ENCODE peak calls at places on chromosomes 5 and 9, in five cellular contexts. E, I, O, Y and Z are unnamed samples. For H3K36me3, the result is how much of the 10 kb centered on the place peaks cover.

GRCh38 chr9:125106285-125106893 is 36.9 kb downstream of the SCAI start:
- DNase-seq in E (no peak), I (no peak), O (no peak), Y (no peak), Z (no peak)

GRCh38 chr9:124779368-124780059 is 2.6 kb downstream of the OLFML2A start:
- DNase-seq in E (peak), I (peak), O (no peak), Y (no peak), Z (peak)

GRCh38 chr5:15757103-15757502 is 257.1 kb downstream of the FBXL7 start:
- DNase-seq in E (no peak), I (no peak), O (no peak), Y (no peak), Z (no peak)

GRCh38 chr5:43075319-43076293 is 35.5 kb upstream of the ANXA2R start:
- DNase-seq in E (no peak), I (no peak), O (no peak), Y (no peak), Z (no peak)

GRCh38 chr9:126605792-126606482 is 7.8 kb upstream of the LMX1B start:
- DNase-seq in E (no peak), I (no peak), O (no peak), Y (peak), Z (no peak)

GRCh38 chr9:86828631-86829030 is 118.7 kb downstream of the GAS1 start:
- DNase-seq in E (no peak), I (no peak), O (no peak), Y (no peak), Z (no peak)

GRCh38 chr5:118956727-118957126 is 31.6 kb downstream of the DTWD2 start:
- DNase-seq in E (no peak), I (no peak), O (no peak), Y (no peak), Z (no peak)

GRCh38 chr5:137146402-137146889 is 352.7 kb downstream of the SPOCK1 start:
- DNase-seq in E (no peak), I (no peak), O (peak), Y (peak), Z (peak)

GRCh38 chr9:38215465-38215864 is 146.4 kb upstream of the SHB start:
- DNase-seq in E (no peak), I (no peak), O (no peak), Y (no peak), Z (no peak)

GRCh38 chr5:41427505-41427904 is 82.9 kb downstream of the PLCXD3 start:
- DNase-seq in E (no peak), I (no peak), O (no peak), Y (no peak), Z (no peak)

GRCh38 chr5:174320051-174320450 is 274.5 kb downstream of the NSG2 start:
- DNase-seq in E (no peak), I (no peak), O (no peak), Y (no peak), Z (no peak)

GRCh38 chr9:115415450-115415849 is 297.5 kb upstream of the TNC start:
- DNase-seq in E (no peak), I (no peak), O (no peak), Y (no peak), Z (no peak)

GRCh38 chr9:89579741-89580395 is 24.9 kb upstream of the GADD45G start:
- DNase-seq in E (no peak), I (no peak), O (no peak), Y (no peak), Z (no peak)

GRCh38 chr9:35627575-35627974 is 9.4 kb upstream of the CD72 start:
- DNase-seq in E (no peak), I (no peak), O (no peak), Y (no peak), Z (no peak)

GRCh38 chr5:16431482-16431881 is 34.1 kb downstream of the ZNF622 start:
- DNase-seq in E (no peak), I (no peak), O (no peak), Y (no peak), Z (no peak)

GRCh38 chr9:7549261-7549660 is 250.3 kb downstream of the DMAC1 start:
- DNase-seq in E (no peak), I (no peak), O (no peak), Y (no peak), Z (no peak)

GRCh38 chr9:93667627-93668026 is 91.2 kb downstream of the PHF2 start:
- DNase-seq in E (peak), I (no peak), O (no peak), Y (no peak), Z (peak)

GRCh38 chr9:95363051-95363841 is 45.7 kb upstream of the FANCC start:
- DNase-seq in E (no peak), I (no peak), O (no peak), Y (no peak), Z (no peak)

GRCh38 chr5:96876292-96876850 is at the start of gene ERAP2:
- DNase-seq in E (no peak), I (peak), O (no peak), Y (no peak), Z (no peak)

GRCh38 chr5:15787676-15788075 is 287.7 kb downstream of the FBXL7 start:
- DNase-seq in E (no peak), I (no peak), O (no peak), Y (no peak), Z (no peak)

GRCh38 chr9:129166962-129167557 is 11.0 kb downstream of the IER5L start:
- DNase-seq in E (peak), I (peak), O (peak), Y (peak), Z (peak)

GRCh38 chr9:83280790-83281189 is 217.8 kb upstream of the RASEF start:
- DNase-seq in E (no peak), I (no peak), O (no peak), Y (no peak), Z (no peak)

GRCh38 chr9:128218172-128218517 is 15.0 kb downstream of the DNM1 start:
- DNase-seq in E (no peak), I (no peak), O (no peak), Y (no peak), Z (no peak)

GRCh38 chr5:168646335-168646734 is 67.2 kb upstream of the PANK3 start:
- DNase-seq in E (no peak), I (no peak), O (no peak), Y (no peak), Z (no peak)

GRCh38 chr5:74173260-74173659 is 467.3 kb downstream of the ENC1 start:
- DNase-seq in E (no peak), I (no peak), O (no peak), Y (no peak), Z (no peak)

GRCh38 chr9:130053504-130054427 is at the start of gene GPR107:
- DNase-seq in E (peak), I (peak), O (peak), Y (peak), Z (peak)

GRCh38 chr9:92360083-92360482 is 34.3 kb downstream of the CENPP start:
- DNase-seq in E (no peak), I (no peak), O (no peak), Y (no peak), Z (no peak)

GRCh38 chr9:114902773-114903589 is 27.4 kb downstream of the TNFSF8 start:
- DNase-seq in E (no peak), I (no peak), O (no peak), Y (no peak), Z (no peak)

GRCh38 chr9:7303932-7304331 is 495.6 kb downstream of the DMAC1 start:
- DNase-seq in E (no peak), I (no peak), O (no peak), Y (no peak), Z (no peak)

GRCh38 chr9:93134018-93134739 is at the start of gene NINJ1:
- DNase-seq in E (peak), I (peak), O (peak), Y (peak), Z (peak)

GRCh38 chr5:73299017-73299630 is 126.1 kb downstream of the TMEM174 start:
- DNase-seq in E (no peak), I (no peak), O (no peak), Y (no peak), Z (no peak)

GRCh38 chr5:148831590-148832565 is 5.5 kb downstream of the ADRB2 start:
- DNase-seq in E (no peak), I (no peak), O (no peak), Y (no peak), Z (peak)

GRCh38 chr5:105684799-105685198 is 1985.9 kb downstream of the EFNA5 start:
- DNase-seq in E (no peak), I (no peak), O (no peak), Y (no peak), Z (no peak)

GRCh38 chr9:70493046-70493445 is 78.6 kb upstream of the KLF9 start:
- DNase-seq in E (no peak), I (no peak), O (no peak), Y (no peak), Z (no peak)

GRCh38 chr9:95092321-95093072 is 225.0 kb downstream of the FANCC start:
- DNase-seq in E (no peak), I (no peak), O (peak), Y (no peak), Z (peak)

GRCh38 chr5:54514841-54515432 is 2.6 kb upstream of the SNX18 start:
- DNase-seq in E (no peak), I (no peak), O (no peak), Y (no peak), Z (no peak)

GRCh38 chr5:33258553-33258952 is 182.2 kb upstream of the TARS1 start:
- DNase-seq in E (no peak), I (no peak), O (no peak), Y (no peak), Z (no peak)
- H3K36me3 ChIP-seq in E (under half), I (under half), O (under half), Y (under half), Z (under half)

GRCh38 chr9:133737774-133738038 is 446 bp downstream of the SARDH start:
- DNase-seq in E (no peak), I (no peak), O (no peak), Y (no peak), Z (no peak)
- H3K4me3 ChIP-seq in E (peak), I (peak), O (peak), Y (peak), Z (no peak)

GRCh38 chr5:179832039-179832745 is 11.5 kb downstream of the SQSTM1 start:
- DNase-seq in E (no peak), I (no peak), O (no peak), Y (no peak), Z (peak)
- TF ChIP-seq POLR2AphosphoS5 in E (no peak), I (no peak), O (no peak), Y (no peak), Z (no peak)

DNA sequence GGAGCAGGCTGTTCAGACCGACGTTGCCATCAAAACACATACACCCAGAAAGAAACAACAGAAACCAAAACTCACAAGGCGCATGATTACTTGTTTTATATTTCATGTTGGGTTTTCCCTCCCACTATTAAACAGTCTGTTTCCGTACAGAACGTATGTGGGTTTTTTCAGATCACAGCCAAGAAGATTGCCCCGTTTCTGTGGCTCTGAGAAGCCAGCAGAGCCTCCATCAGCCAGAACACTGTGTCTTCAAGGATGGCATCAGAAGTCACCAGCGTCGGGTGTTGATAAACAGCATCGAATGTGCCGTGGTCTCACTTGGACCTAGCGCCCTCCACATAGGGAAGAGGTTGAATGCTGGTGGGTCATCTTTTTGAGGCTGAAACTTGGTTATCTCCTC is 42.8 kb downstream of the FAM78A start:
- DNase-seq in E (no peak), I (no peak), O (no peak), Y (no peak), Z (no peak)
- H3K36me3 ChIP-seq in E (under half), I (half or more), O (under half), Y (half or more), Z (under half)